ENCODE peak calls at places on chromosomes 6 and 20, in five cellular contexts. L is hepatocyte, V is body of pancreas, Q is astrocyte, H is fibroblast of lung. N is an unnamed sample.
A peak's percentile ranks its signal among the peaks of the same experiment; 100 is the strongest.

GRCh38 chr6:31968791-31969711 is 2.9 kb downstream of the DXO start:
- DNase-seq in L (no peak), V (no peak), Q (no peak), H (no peak), N (no peak)

GRCh38 chr6:6152060-6152459 is 145.3 kb upstream of the NRN1 start:
- DNase-seq in L (no peak), V (no peak), Q (no peak), H (no peak), N (no peak)

GRCh38 chr6:5401845-5402738 is 140.8 kb downstream of the FARS2 start:
- DNase-seq in L (no peak), V (no peak), Q (no peak), H (peak; percentile 58), N (peak; percentile 24)

GRCh38 chr20:44582321-44583025 is at the start of gene PKIG:
- DNase-seq in L (peak; percentile 37), V (peak; percentile 34), Q (peak; percentile 88), H (peak; percentile 88), N (peak; percentile 61)

GRCh38 chr20:46073443-46073842 is 16.3 kb downstream of the NCOA5 start:
- DNase-seq in L (no peak), V (no peak), Q (peak; percentile 34), H (no peak), N (peak; percentile 81)

GRCh38 chr6:105087571-105088211 is 92.1 kb downstream of the POPDC3 start:
- DNase-seq in L (peak; percentile 76), V (peak; percentile 58), Q (peak; percentile 24), H (peak; percentile 79), N (peak; percentile 78)

GRCh38 chr20:17562804-17563305 is 7.0 kb upstream of the DSTN start:
- DNase-seq in L (no peak), V (peak; percentile 30), Q (peak; percentile 93), H (peak; percentile 84), N (no peak)

GRCh38 chr6:45533394-45533793 is 155.7 kb upstream of the SUPT3H start:
- DNase-seq in L (no peak), V (no peak), Q (no peak), H (peak; percentile 48), N (no peak)

GRCh38 chr6:5044866-5045265 is 40.3 kb upstream of the PPP1R3G start:
- DNase-seq in L (no peak), V (no peak), Q (no peak), H (no peak), N (no peak)

GRCh38 chr6:130365166-130366010 is 429 bp upstream of the TMEM200A start:
- DNase-seq in L (peak; percentile 88), V (peak; percentile 52), Q (peak; percentile 52), H (peak; percentile 68), N (peak; percentile 69)

GRCh38 chr6:46626976-46627375 is 25.6 kb downstream of the CYP39A1 start:
- DNase-seq in L (no peak), V (no peak), Q (no peak), H (no peak), N (no peak)
- H3K4me1 ChIP-seq in L (no peaks in the 10 kb centered on the region), V (peaks cover 5% of the 10 kb centered on the region), Q (no peaks in the 10 kb centered on the region), H (no peaks in the 10 kb centered on the region), N (no peaks in the 10 kb centered on the region)

GRCh38 chr6:16737389-16737788 is 23.9 kb downstream of the ATXN1 start:
- DNase-seq in L (no peak), V (no peak), Q (peak; percentile 71), H (peak; percentile 55), N (no peak)
- H3K4me1 ChIP-seq in L (peaks cover 30% of the 10 kb centered on the region), V (peaks cover 23% of the 10 kb centered on the region), Q (peaks cover 53% of the 10 kb centered on the region), H (peaks cover 35% of the 10 kb centered on the region), N (peaks cover 14% of the 10 kb centered on the region)

GRCh38 chr6:166911248-166911677 is 45.1 kb downstream of the RNASET2 start:
- DNase-seq in L (no peak), V (no peak), Q (peak; percentile 10), H (no peak), N (no peak)
- H3K4me1 ChIP-seq in L (no peaks in the 10 kb centered on the region), V (no peaks in the 10 kb centered on the region), Q (no peaks in the 10 kb centered on the region), H (no peaks in the 10 kb centered on the region), N (no peaks in the 10 kb centered on the region)

DNA sequence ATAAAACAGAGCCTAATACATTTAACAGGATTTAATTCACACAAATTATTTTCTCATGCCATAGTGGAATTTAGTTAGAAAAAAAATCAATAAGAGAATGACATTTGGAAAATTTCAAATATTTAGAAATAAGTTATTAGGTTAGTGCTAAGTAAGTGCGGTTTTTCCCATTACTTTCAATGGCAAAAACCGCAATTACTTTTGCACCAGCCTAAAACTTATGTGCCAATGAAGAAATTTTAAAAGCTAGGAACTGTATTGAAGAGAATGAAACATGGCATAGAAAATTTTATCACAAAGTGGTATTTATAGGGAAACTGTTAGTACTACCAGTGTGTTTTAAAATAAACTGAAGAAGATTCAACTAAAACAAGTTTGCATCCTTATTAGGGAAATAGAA is 228.3 kb upstream of the FKBP1C start:
- DNase-seq in L (no peak), V (no peak), Q (no peak), H (no peak), N (peak; percentile 1)
- H3K4me1 ChIP-seq in L (no peaks in the 10 kb centered on the region), V (peaks cover 15% of the 10 kb centered on the region), Q (no peaks in the 10 kb centered on the region), H (no peaks in the 10 kb centered on the region), N (no peaks in the 10 kb centered on the region)

GRCh38 chr6:16318538-16318937 is 80.2 kb downstream of the GMPR start:
- DNase-seq in L (no peak), V (no peak), Q (peak; percentile 94), H (peak; percentile 78), N (peak; percentile 94)
- H3K4me1 ChIP-seq in L (peaks cover 19% of the 10 kb centered on the region), V (peaks cover 7% of the 10 kb centered on the region), Q (peaks cover 52% of the 10 kb centered on the region), H (peaks cover 42% of the 10 kb centered on the region), N (peaks cover 36% of the 10 kb centered on the region)

DNA sequence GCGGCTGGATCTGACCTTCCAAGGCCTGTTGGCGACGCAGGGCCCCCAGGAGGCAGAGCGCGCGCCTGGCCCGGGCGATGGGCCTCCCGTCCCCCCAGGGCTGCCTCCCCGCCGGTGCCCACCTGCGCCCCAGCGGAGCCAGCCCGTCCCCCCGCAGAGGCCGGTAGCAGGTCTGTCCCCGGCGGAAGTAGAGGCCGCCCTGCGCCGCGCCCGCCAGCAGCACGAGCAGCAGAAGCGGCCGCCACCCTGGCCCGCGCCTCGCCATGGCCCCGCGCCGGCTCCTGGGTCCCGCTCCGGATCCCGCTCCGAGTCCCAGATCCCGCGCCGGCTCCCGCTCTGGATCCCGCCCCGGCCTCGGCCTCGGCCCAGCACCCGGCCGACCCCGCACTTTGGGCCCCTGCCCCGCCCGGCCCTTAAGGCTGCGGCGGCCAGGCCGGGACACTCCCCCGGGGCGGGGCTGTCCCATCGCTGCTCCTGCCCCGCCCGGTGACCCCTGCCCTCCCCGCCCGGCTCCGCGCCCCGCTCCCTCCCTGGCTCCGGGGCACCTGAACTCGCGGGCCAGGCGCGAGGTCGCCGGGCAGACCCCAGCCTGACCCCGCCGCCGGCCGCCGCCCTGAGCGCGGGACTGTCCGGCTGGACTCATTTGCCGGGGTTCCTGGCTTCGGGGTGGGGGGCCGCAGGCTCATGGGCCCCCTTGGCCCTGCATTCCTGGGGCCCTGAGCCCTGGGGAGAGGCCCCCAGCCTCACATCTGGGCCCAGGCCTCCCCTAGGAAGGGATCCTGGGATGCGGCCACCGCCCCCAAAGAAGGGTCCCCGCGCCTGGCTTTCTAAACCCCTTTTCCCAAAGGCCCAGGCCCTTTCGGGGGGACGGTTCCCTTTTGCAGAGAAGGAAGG is at the start of gene CTSZ:
- DNase-seq in L (peak; percentile 75), V (peak; percentile 52), Q (no peak), H (peak; percentile 25), N (no peak)
- H3K4me1 ChIP-seq in L (peaks cover 15% of the 10 kb centered on the region), V (peaks cover 40% of the 10 kb centered on the region), Q (peaks cover 40% of the 10 kb centered on the region), H (peaks cover 19% of the 10 kb centered on the region), N (peaks cover 30% of the 10 kb centered on the region)

GRCh38 chr6:43804550-43805223 is 34.7 kb downstream of the VEGFA start:
- DNase-seq in L (peak; percentile 62), V (peak; percentile 90), Q (no peak), H (no peak), N (no peak)

GRCh38 chr6:43806041-43806757 is 36.2 kb downstream of the VEGFA start:
- DNase-seq in L (peak; percentile 90), V (peak; percentile 94), Q (no peak), H (no peak), N (peak; percentile 80)

GRCh38 chr6:43803783-43804549 is 34.0 kb downstream of the VEGFA start:
- DNase-seq in L (peak; percentile 68), V (peak; percentile 77), Q (peak; percentile 8), H (no peak), N (no peak)

GRCh38 chr6:43806758-43807227 is 36.8 kb downstream of the VEGFA start:
- DNase-seq in L (no peak), V (no peak), Q (no peak), H (no peak), N (no peak)

DNA sequence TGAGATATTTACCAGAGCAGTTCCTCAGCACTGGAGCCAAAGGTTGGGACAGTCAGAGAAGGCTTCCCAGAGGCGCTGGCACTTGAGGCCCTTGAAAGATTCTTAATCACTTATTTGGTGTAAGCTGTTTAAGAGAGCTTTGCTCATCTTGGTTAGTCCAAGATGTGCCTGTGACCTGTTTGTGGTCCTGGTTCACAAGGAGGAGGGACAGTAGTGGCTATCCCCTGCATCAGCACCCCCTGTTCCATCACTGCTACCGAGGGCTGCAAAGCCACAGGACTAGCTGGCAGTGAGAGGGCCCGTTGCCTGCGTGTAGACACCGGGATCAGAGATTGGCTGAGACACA is 35.7 kb downstream of the VEGFA start:
- DNase-seq in L (no peak), V (no peak), Q (no peak), H (no peak), N (no peak)
- H3K4me1 ChIP-seq in L (peaks cover 75% of the 10 kb centered on the region), V (peaks cover 96% of the 10 kb centered on the region), Q (no peaks in the 10 kb centered on the region), H (peaks cover 5% of the 10 kb centered on the region), N (peaks cover 55% of the 10 kb centered on the region)

GRCh38 chr20:63577317-63577894 is 3.4 kb upstream of the HELZ2 start:
- DNase-seq in L (no peak), V (peak; percentile 74), Q (no peak), H (no peak), N (peak; percentile 54)
- H3K4me1 ChIP-seq in L (peaks cover 14% of the 10 kb centered on the region), V (peaks cover 20% of the 10 kb centered on the region), Q (peaks cover 21% of the 10 kb centered on the region), H (peaks cover 7% of the 10 kb centered on the region), N (peaks cover 5% of the 10 kb centered on the region)

DNA sequence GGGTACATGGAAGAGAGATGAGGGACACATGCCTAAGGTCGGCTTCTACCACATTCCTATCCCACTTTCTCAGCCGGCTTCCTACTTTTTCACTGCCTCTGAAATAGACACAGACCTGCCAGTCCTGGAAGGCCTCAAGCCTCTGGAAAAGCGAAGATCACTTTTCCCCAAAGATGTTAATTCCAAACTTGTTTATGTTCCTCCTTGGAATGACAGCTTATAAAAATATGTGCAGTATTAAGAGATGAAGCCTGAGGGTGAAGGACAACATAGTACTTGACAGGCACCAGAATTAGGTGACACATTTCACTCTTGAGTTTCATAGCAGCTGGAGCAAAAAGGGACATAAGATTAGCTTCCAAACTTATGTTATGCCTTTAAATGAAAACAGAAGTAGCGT is 25.2 kb downstream of the FOXO3 start:
- DNase-seq in L (no peak), V (no peak), Q (no peak), H (no peak), N (no peak)
- H3K4me1 ChIP-seq in L (peaks cover 91% of the 10 kb centered on the region), V (peaks cover 97% of the 10 kb centered on the region), Q (peaks cover 56% of the 10 kb centered on the region), H (peaks cover 58% of the 10 kb centered on the region), N (peaks cover 57% of the 10 kb centered on the region)

N was measured in SJCRH30.